ENCODE peak calls at places on chromosomes 1 and 21, in eight cellular contexts. W, M, H, S, Z, L, I and O are unnamed samples. For H3K9me3 and H3K4me1, the result is how much of the 10 kb centered on the place peaks cover.

GRCh38 chr1:155729031-155729898 is 40.4 kb downstream of the DAP3 start:
- DNase-seq in Z (peak), S (peak), I (peak), W (peak), M (peak), H (no peak), L (peak), O (no peak)

GRCh38 chr1:119251751-119252150 is 111.3 kb upstream of the WARS2 start:
- DNase-seq in Z (no peak), S (no peak), W (no peak), L (no peak), H (no peak), I (no peak), M (no peak), O (no peak)

GRCh38 chr1:234515411-234515810 is 36.4 kb upstream of the TARBP1 start:
- DNase-seq in S (no peak), M (no peak), W (no peak), I (no peak), H (no peak), Z (peak), L (no peak), O (no peak)

GRCh38 chr21:33458861-33459260 is 20.9 kb downstream of the TMEM50B start:
- DNase-seq in Z (no peak), H (no peak), L (no peak), M (no peak), S (no peak), W (no peak), I (no peak), O (no peak)

GRCh38 chr1:9275567-9276034 is 17.1 kb upstream of the SPSB1 start:
- DNase-seq in W (no peak), M (peak), Z (no peak), L (peak), I (peak), S (no peak), H (peak), O (peak)

GRCh38 chr1:52193985-52194384 is 52.1 kb downstream of the ZFYVE9 start:
- DNase-seq in I (no peak), Z (no peak), M (no peak), S (no peak), H (no peak), W (no peak), L (no peak), O (no peak)

GRCh38 chr1:17768651-17769241 is 13.6 kb downstream of the ACTL8 start:
- DNase-seq in S (no peak), Z (peak), W (no peak), I (peak), L (peak), M (no peak), H (peak), O (no peak)

GRCh38 chr1:24903955-24904730 is 25.9 kb downstream of the RUNX3 start:
- DNase-seq in I (no peak), H (peak), L (peak), W (no peak), M (no peak), S (no peak), Z (no peak), O (peak)

GRCh38 chr1:112507336-112507735 is 1.4 kb upstream of the WNT2B start:
- DNase-seq in S (no peak), L (no peak), I (no peak), Z (no peak), M (no peak), W (no peak), H (no peak), O (no peak)

GRCh38 chr21:20720623-20721022 is 277.6 kb upstream of the NCAM2 start:
- DNase-seq in W (no peak), S (no peak), H (no peak), M (no peak), Z (no peak), L (no peak), I (no peak), O (no peak)

GRCh38 chr1:200966934-200967333 is 56.6 kb downstream of the KIF21B start:
- DNase-seq in H (no peak), M (no peak), W (no peak), I (no peak), L (no peak), Z (no peak), S (no peak), O (no peak)

GRCh38 chr1:21335088-21335678 is 44.9 kb upstream of the ECE1 start:
- DNase-seq in M (no peak), I (no peak), W (no peak), L (no peak), S (no peak), Z (no peak), H (no peak), O (no peak)

DNA sequence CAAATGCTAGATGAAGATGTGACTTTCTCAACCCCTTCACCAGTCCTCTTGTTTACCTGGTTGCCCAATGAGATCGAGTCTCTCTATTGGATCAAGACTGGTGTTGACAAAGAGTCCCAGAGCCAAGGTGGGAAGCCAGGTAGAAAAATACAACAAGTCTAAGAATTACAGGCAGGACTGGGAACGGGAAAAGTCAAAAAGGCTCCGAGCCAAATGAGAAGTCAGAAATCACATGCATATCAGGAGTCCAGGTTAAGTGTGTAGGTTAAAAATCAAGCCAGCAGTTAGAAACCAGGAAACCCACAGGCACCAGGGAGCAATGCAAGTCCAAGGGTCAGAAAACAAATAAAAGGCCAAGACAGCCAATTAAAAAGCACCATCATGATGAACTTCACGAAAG is 27.4 kb upstream of the DUSP23 start:
- DNase-seq in I (peak), S (no peak), W (no peak), H (no peak), M (no peak), Z (no peak), L (no peak), O (no peak)
- H3K27ac ChIP-seq in I (peak), S (no peak), W (no peak), H (no peak), M (no peak), Z (peak), L (no peak), O (peak)

GRCh38 chr1:4058706-4059105 is 158.6 kb upstream of the C1orf174 start:
- DNase-seq in S (no peak), L (no peak), I (no peak), W (no peak), H (no peak), M (no peak), Z (no peak), O (no peak)
- H3K9me3 ChIP-seq in S (under half), L (under half), I (under half), W (under half), H (under half), M (under half), Z (under half), O (under half)

DNA sequence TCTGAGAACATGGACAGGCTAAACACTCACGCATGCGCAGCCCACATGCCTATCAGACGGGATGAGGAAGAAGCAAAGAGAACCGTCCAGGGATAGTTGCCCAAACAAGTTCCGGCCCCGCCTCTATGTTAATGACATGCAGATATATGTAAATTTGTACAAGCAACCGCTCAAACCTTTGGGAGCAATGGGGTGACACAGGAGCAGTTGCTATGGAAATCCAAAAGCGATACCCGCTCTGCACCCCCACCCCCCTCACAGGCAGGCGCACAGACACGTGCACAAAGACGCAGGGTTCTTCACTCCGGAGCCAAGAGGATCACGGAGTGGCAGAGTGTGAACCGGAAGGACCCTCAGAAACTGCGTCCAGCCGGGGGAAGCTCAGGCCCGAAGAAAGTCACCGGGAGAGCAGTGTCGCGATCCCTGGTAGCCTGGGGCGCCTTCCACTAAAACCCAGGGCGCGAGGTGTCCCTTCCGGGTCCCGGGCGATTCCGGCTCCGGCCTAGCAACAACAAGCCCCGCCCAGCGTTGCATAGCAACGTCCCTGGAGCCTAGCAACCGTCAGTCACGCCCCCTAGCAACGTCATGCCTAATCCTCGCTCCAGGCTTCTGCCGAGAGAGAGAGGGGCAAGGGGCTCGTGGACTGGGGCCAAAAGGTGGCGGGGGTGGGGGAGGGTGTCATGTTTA is 24.1 kb upstream of the ADGRB2 start:
- DNase-seq in H (peak), L (peak), Z (peak), M (peak), S (peak), I (peak), W (peak), O (peak)
- H3K4me1 ChIP-seq in H (under half), L (under half), Z (under half), M (under half), S (under half), I (under half), W (under half), O (under half)

DNA sequence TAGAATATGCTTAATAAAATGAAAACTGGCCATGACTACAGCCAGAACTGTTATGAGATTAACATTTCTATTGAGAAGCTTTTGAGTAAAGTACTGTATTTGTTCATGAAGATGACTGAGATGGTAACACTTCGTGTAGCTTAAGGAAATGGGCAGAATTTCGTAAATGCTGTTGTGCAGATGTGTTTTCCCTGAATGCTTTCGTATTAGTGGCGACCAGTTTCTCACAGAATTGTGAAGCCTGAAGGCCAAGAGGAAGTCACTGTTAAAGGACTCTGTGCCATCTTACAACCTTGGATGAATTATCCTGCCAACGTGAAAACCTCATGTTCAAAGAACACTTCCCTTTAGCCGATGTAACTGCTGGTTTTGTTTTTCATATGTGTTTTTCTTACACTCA is 163.9 kb downstream of the NEK7 start:
- DNase-seq in I (no peak), Z (no peak), H (no peak), M (no peak), W (no peak), L (no peak), S (no peak), O (no peak)
- H3K27ac ChIP-seq in I (no peak), Z (no peak), H (no peak), M (no peak), W (no peak), L (no peak), S (no peak), O (no peak)

GRCh38 chr1:71295340-71295739 is 214.5 kb upstream of the ZRANB2 start:
- DNase-seq in L (no peak), H (no peak), W (no peak), S (no peak), M (no peak), Z (no peak), I (no peak), O (no peak)

GRCh38 chr1:71298633-71299032 is 217.8 kb upstream of the ZRANB2 start:
- DNase-seq in S (no peak), I (no peak), W (no peak), L (no peak), H (no peak), Z (no peak), M (no peak), O (no peak)

GRCh38 chr1:71296551-71296950 is 215.7 kb upstream of the ZRANB2 start:
- DNase-seq in W (no peak), I (no peak), H (no peak), L (no peak), S (no peak), M (no peak), Z (no peak), O (no peak)

GRCh38 chr1:71292203-71292602 is 211.4 kb upstream of the ZRANB2 start:
- DNase-seq in Z (no peak), H (no peak), I (no peak), W (no peak), S (no peak), M (no peak), L (no peak), O (no peak)

GRCh38 chr1:71294178-71294577 is 213.3 kb upstream of the ZRANB2 start:
- DNase-seq in L (no peak), M (no peak), S (no peak), I (no peak), Z (no peak), W (no peak), H (no peak), O (no peak)
- H3K9me3 ChIP-seq in L (under half), M (under half), S (under half), I (under half), Z (under half), W (under half), H (under half), O (under half)

GRCh38 chr1:56520202-56520601 is 59.2 kb downstream of the PLPP3 start:
- DNase-seq in Z (no peak), W (no peak), S (no peak), L (no peak), I (no peak), M (no peak), H (no peak), O (no peak)
- H3K4me1 ChIP-seq in Z (under half), W (under half), S (under half), L (under half), I (under half), M (under half), H (under half), O (under half)